ENCODE peak calls at places on chromosomes 3 and 15, in seven cellular contexts. T is keratinocyte, N is foreskin fibroblast, K is LoVo, B is NCI-H1417, V is nephron progenitor cell, P is ACHN. Q is an unnamed sample.

GRCh38 chr3:187104956-187105355 is 34.3 kb downstream of the RPL39L start:
- DNase-seq in T (no peak), B (no peak), K (no peak), N (peak), V (no peak), P (no peak), Q (peak)

GRCh38 chr3:187005827-187006481 is 75.6 kb downstream of the ST6GAL1 start:
- DNase-seq in P (no peak), N (no peak), K (no peak), B (no peak), T (no peak), V (no peak), Q (no peak)

GRCh38 chr3:7607083-7607482 is 746.2 kb downstream of the GRM7 start:
- DNase-seq in N (no peak), K (no peak), B (no peak), P (no peak), V (no peak), T (no peak), Q (no peak)

GRCh38 chr15:63188937-63189871 is at the start of gene RAB8B:
- DNase-seq in T (peak), P (peak), V (peak), N (peak), B (peak), K (peak), Q (peak)

GRCh38 chr15:60673918-60674558 is 195.1 kb upstream of the ICE2 start:
- DNase-seq in K (peak), B (peak), T (peak), P (peak), N (peak), V (no peak), Q (peak)

GRCh38 chr15:29522373-29523276 is 253.0 kb upstream of the NSMCE3 start:
- DNase-seq in V (no peak), K (peak), P (peak), B (peak), N (no peak), T (no peak), Q (no peak)

GRCh38 chr15:37765809-37766208 is 168.6 kb upstream of the TMCO5A start:
- DNase-seq in P (no peak), B (no peak), N (peak), T (no peak), V (no peak), K (no peak), Q (no peak)

GRCh38 chr3:45591547-45591912 is 3.0 kb upstream of the LIMD1 start:
- DNase-seq in V (no peak), N (no peak), K (no peak), T (no peak), P (no peak), B (no peak), Q (no peak)

GRCh38 chr15:59689626-59690236 is 611 bp upstream of the BNIP2 start:
- DNase-seq in B (peak), P (peak), K (peak), N (peak), T (no peak), V (peak), Q (peak)

GRCh38 chr3:79253704-79254103 is 514.1 kb downstream of the ROBO1 start:
- DNase-seq in T (no peak), V (no peak), K (no peak), B (no peak), P (no peak), N (peak), Q (no peak)

GRCh38 chr15:25674948-25675347 is 188.2 kb downstream of the ATP10A start:
- DNase-seq in B (no peak), T (no peak), V (no peak), K (no peak), N (no peak), P (no peak), Q (no peak)

GRCh38 chr15:37837276-37837675 is 97.2 kb upstream of the TMCO5A start:
- DNase-seq in B (no peak), V (no peak), N (peak), T (no peak), K (no peak), P (no peak), Q (peak)

GRCh38 chr3:150840733-150841515 is 64.3 kb downstream of the MINDY4B start:
- DNase-seq in V (no peak), N (no peak), P (no peak), B (no peak), K (no peak), T (no peak), Q (no peak)

GRCh38 chr3:148289159-148289558 is 408.5 kb upstream of the AGTR1 start:
- DNase-seq in N (no peak), V (no peak), T (no peak), P (no peak), K (no peak), B (peak), Q (no peak)

GRCh38 chr3:42936157-42936981 is 30.4 kb downstream of the ZNF662 start:
- DNase-seq in K (no peak), V (no peak), N (peak), B (no peak), T (no peak), P (no peak), Q (peak)

GRCh38 chr15:47339800-47340575 is 377.3 kb upstream of the SEMA6D start:
- DNase-seq in K (no peak), V (no peak), P (no peak), T (no peak), B (no peak), N (no peak), Q (no peak)

GRCh38 chr3:141648055-141648910 is 89.8 kb upstream of the RNF7 start:
- DNase-seq in B (no peak), P (no peak), V (no peak), T (no peak), K (no peak), N (no peak), Q (no peak)

GRCh38 chr15:77295446-77295845 is 124.5 kb downstream of the PEAK1 start:
- DNase-seq in B (no peak), K (no peak), T (no peak), N (no peak), P (no peak), V (no peak), Q (peak)

GRCh38 chr3:16177962-16178627 is 3.6 kb downstream of the GALNT15 start:
- DNase-seq in B (no peak), N (peak), V (peak), T (peak), K (peak), P (peak), Q (peak)

GRCh38 chr3:155560135-155560534 is 184.7 kb downstream of the PLCH1 start:
- DNase-seq in P (no peak), T (no peak), V (no peak), N (no peak), B (peak), K (no peak), Q (no peak)